ENCODE peak calls at places on chromosome 17, in seven cellular contexts. U is HCT116, N is H1, B is K562, F is HepG2, W is SK-N-SH, Z is GM12878. M is an unnamed sample.

GRCh38 chr17:15485045-15485444 is 17.6 kb upstream of the CDRT4 start:
- DNase-seq in N (no peak), F (no peak), Z (no peak), W (no peak), B (no peak), U (no peak), M (no peak)

GRCh38 chr17:27997044-27997401 is 45.5 kb upstream of the NLK start:
- DNase-seq in F (no peak), N (no peak), B (no peak), W (no peak), Z (no peak), U (no peak), M (no peak)

GRCh38 chr17:27242951-27243350 is 51.0 kb upstream of the WSB1 start:
- DNase-seq in F (no peak), N (no peak), U (no peak), Z (no peak), B (no peak), W (no peak), M (no peak)

GRCh38 chr17:55318715-55319487 is 54.1 kb downstream of the HLF start:
- DNase-seq in F (no peak), N (no peak), Z (no peak), B (no peak), U (no peak), W (no peak), M (no peak)

GRCh38 chr17:28327709-28328108 is 7.6 kb downstream of the IFT20 start:
- DNase-seq in W (no peak), Z (no peak), N (no peak), B (no peak), U (no peak), F (no peak), M (no peak)

GRCh38 chr17:44049294-44050080 is 17.0 kb downstream of the LSM12 start:
- DNase-seq in F (no peak), W (no peak), Z (no peak), U (no peak), N (no peak), B (no peak), M (no peak)

GRCh38 chr17:82350182-82351030 is 8.6 kb upstream of the TEX19 start:
- DNase-seq in N (no peak), W (no peak), U (peak; percentile 56), Z (no peak), F (no peak), B (no peak), M (no peak)

GRCh38 chr17:57485566-57485865 is 229.2 kb downstream of the MSI2 start:
- DNase-seq in F (no peak), U (no peak), Z (no peak), W (no peak), N (no peak), B (no peak), M (no peak)

GRCh38 chr17:47719411-47720152 is 13.5 kb upstream of the TBX21 start:
- DNase-seq in F (no peak), W (no peak), Z (no peak), N (no peak), B (peak; percentile 41), U (no peak), M (no peak)

GRCh38 chr17:58985265-58985810 is 121.3 kb downstream of the TRIM37 start:
- DNase-seq in N (no peak), F (no peak), B (peak; percentile 19), Z (no peak), U (no peak), W (no peak), M (no peak)

GRCh38 chr17:50687200-50688066 is 20.3 kb downstream of the ANKRD40 start:
- DNase-seq in Z (no peak), F (peak; percentile 85), U (no peak), B (no peak), N (no peak), W (peak; percentile 51), M (no peak)
- H3K4me1 ChIP-seq in Z (no peaks in the 10 kb centered on the region), F (peaks cover 99% of the 10 kb centered on the region), U (peaks cover 85% of the 10 kb centered on the region), B (peaks cover 4% of the 10 kb centered on the region), N (peaks cover 28% of the 10 kb centered on the region), W (peaks cover 31% of the 10 kb centered on the region), M (peaks cover 67% of the 10 kb centered on the region)

GRCh38 chr17:64461788-64462187 is 12.9 kb downstream of the MILR1 start:
- DNase-seq in B (no peak), U (no peak), Z (no peak), F (no peak), N (no peak), W (no peak), M (no peak)
- TF ChIP-seq SIN3A in B (no peak), U (no peak), Z (no peak), F (no peak), N (no peak), W (no peak), M (no peak)

DNA sequence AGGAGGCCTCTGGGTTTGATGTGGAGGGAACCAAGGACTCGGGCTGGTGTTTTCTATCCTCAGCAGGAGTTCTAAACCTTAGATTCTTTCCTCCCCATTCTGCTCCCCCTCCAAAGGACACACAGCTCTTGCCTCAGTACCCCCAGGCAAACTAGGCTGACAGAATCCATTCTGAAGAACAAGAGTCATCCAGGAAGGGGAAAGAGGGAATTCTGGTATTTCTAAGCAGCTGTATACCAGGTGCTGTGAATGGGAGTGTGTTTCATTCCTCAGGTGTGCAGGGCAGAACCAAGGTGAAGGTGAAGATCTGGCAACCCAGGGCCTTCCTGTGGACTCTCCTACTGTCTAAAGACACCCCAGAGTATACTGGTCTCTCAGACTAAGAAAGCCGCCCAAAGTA is 4.1 kb downstream of the INPP5K start:
- DNase-seq in B (no peak), Z (no peak), F (no peak), N (no peak), U (no peak), W (no peak), M (no peak)
- H3K4me1 ChIP-seq in B (peaks cover 18% of the 10 kb centered on the region), Z (peaks cover 4% of the 10 kb centered on the region), F (peaks cover 24% of the 10 kb centered on the region), N (no peaks in the 10 kb centered on the region), U (peaks cover 5% of the 10 kb centered on the region), W (no peaks in the 10 kb centered on the region), M (no peaks in the 10 kb centered on the region)

GRCh38 chr17:72955391-72956140 is 136.9 kb downstream of the SLC39A11 start:
- DNase-seq in Z (no peak), B (no peak), N (no peak), F (no peak), U (no peak), W (no peak), M (no peak)
- TF ChIP-seq SIN3A in Z (no peak), B (no peak), N (no peak), F (no peak), U (no peak), W (no peak), M (no peak)

GRCh38 chr17:34586346-34586846 is 7.0 kb downstream of the TMEM132E start:
- DNase-seq in W (no peak), B (no peak), F (no peak), U (no peak), Z (no peak), N (no peak), M (no peak)

GRCh38 chr17:34582901-34583245 is 3.5 kb downstream of the TMEM132E start:
- DNase-seq in F (no peak), N (no peak), B (no peak), U (no peak), W (no peak), Z (no peak), M (no peak)

GRCh38 chr17:34589120-34589965 is 10.0 kb downstream of the TMEM132E start:
- DNase-seq in F (no peak), U (no peak), B (no peak), W (no peak), Z (no peak), N (no peak), M (no peak)

GRCh38 chr17:34584805-34585416 is 5.5 kb downstream of the TMEM132E start:
- DNase-seq in B (no peak), F (no peak), W (peak; percentile 75), Z (no peak), U (no peak), N (no peak), M (no peak)

GRCh38 chr17:34588266-34588665 is 8.9 kb downstream of the TMEM132E start:
- DNase-seq in B (no peak), Z (no peak), U (no peak), F (no peak), N (no peak), W (no peak), M (no peak)
- H3K4me1 ChIP-seq in B (no peaks in the 10 kb centered on the region), Z (no peaks in the 10 kb centered on the region), U (no peaks in the 10 kb centered on the region), F (no peaks in the 10 kb centered on the region), N (no peaks in the 10 kb centered on the region), W (no peaks in the 10 kb centered on the region), M (no peaks in the 10 kb centered on the region)

GRCh38 chr17:40121191-40121885 is 433 bp upstream of the MSL1 start:
- DNase-seq in F (no peak), U (no peak), N (no peak), B (no peak), Z (no peak), W (no peak), M (no peak)
- TF ChIP-seq SIN3A in F (peak; percentile 25), U (no peak), N (no peak), B (no peak), Z (no peak), W (no peak), M (no peak)

GRCh38 chr17:40579471-40579870 is 14.2 kb upstream of the CCR7 start:
- DNase-seq in W (no peak), U (no peak), N (no peak), Z (no peak), B (no peak), F (no peak), M (no peak)
- H3K4me1 ChIP-seq in W (no peaks in the 10 kb centered on the region), U (no peaks in the 10 kb centered on the region), N (no peaks in the 10 kb centered on the region), Z (peaks cover 31% of the 10 kb centered on the region), B (no peaks in the 10 kb centered on the region), F (peaks cover 8% of the 10 kb centered on the region), M (no peaks in the 10 kb centered on the region)

DNA sequence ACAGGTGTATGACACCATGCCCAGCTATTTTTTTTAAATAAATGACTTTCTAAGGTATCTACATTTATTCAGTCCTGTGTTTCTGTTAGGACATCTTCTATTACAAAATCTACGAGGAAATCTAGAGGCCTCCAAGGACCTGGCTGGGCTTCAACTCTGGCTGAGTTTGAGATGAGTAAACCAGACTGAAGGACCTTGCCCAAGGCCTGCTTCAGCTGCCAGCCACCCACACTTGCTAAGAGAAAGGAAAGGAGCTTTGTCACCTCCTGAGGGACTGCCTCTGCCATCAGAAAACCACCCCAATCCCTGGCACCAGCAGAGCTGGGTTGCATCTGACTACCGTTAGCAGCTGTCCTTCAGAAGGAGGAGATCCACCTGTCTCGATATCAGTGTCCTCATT is 1.3 kb upstream of the MYO1D start:
- DNase-seq in F (no peak), U (no peak), B (no peak), Z (no peak), W (no peak), N (no peak), M (no peak)
- TF ChIP-seq SIN3A in F (no peak), U (no peak), B (no peak), Z (no peak), W (no peak), N (no peak), M (no peak)

DNA sequence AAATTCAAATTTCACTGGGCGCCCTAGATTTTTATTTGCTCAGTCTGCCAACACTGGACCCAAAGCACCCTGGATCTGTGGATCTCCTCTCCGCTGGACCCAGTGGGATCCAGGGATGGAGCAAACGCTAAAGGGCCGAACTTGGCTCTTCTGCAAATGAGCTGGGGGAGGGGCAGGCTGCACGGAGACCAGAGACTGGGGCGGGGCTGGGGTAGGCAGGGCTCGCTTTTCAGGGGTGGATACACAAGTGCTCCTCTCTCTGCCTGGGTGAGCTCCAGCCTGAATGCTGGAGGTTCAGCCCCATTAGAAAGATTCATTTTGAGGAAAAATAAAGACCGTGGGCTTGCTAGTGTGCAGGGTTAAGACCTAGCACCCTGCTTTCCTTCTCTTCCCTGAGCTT is 8.9 kb downstream of the CBX4 start:
- DNase-seq in N (no peak), B (peak; percentile 42), F (no peak), W (no peak), Z (no peak), U (no peak), M (no peak)
- H3K4me1 ChIP-seq in N (peaks cover 38% of the 10 kb centered on the region), B (peaks cover 63% of the 10 kb centered on the region), F (peaks cover 87% of the 10 kb centered on the region), W (no peaks in the 10 kb centered on the region), Z (peaks cover 4% of the 10 kb centered on the region), U (peaks cover 30% of the 10 kb centered on the region), M (peaks cover 48% of the 10 kb centered on the region)

M was measured in Panc1.